ENCODE peak calls at places on chromosomes 13 and 19, in five cellular contexts. One of them, this sample, is unnamed.

GRCh38 chr19:7904074-7905020 is 670 bp downstream of the MAP2K7 start:
- DNase-seq in GM20000: peak
- DNase-seq in left ventricle myocardium inferior: no peak
- DNase-seq in fibroblast of lung: no peak
- DNase-seq in activated CD4-positive, alpha-beta T cell treated with anti-CD3 and anti-CD28 coated beads, Interleukin-2, amount 10 ng/mL, durations not matched to agents 7 days and 5 days: peak
- DNase-seq in this sample: no peak

GRCh38 chr13:83881917-83882625 is at the start of gene SLITRK1:
- DNase-seq in GM20000: peak
- DNase-seq in left ventricle myocardium inferior: no peak
- DNase-seq in fibroblast of lung: peak
- DNase-seq in activated CD4-positive, alpha-beta T cell treated with anti-CD3 and anti-CD28 coated beads, Interleukin-2, amount 10 ng/mL, durations not matched to agents 7 days and 5 days: peak
- DNase-seq in this sample: peak

GRCh38 chr13:42497798-42498197 is 76.2 kb upstream of the TNFSF11 start:
- DNase-seq in GM20000: peak
- DNase-seq in left ventricle myocardium inferior: no peak
- DNase-seq in fibroblast of lung: peak
- DNase-seq in activated CD4-positive, alpha-beta T cell treated with anti-CD3 and anti-CD28 coated beads, Interleukin-2, amount 10 ng/mL, durations not matched to agents 7 days and 5 days: no peak
- DNase-seq in this sample: peak

GRCh38 chr13:104773775-104774174 is 1707.6 kb upstream of the SLC10A2 start:
- DNase-seq in GM20000: peak
- DNase-seq in left ventricle myocardium inferior: no peak
- DNase-seq in fibroblast of lung: peak
- DNase-seq in activated CD4-positive, alpha-beta T cell treated with anti-CD3 and anti-CD28 coated beads, Interleukin-2, amount 10 ng/mL, durations not matched to agents 7 days and 5 days: no peak
- DNase-seq in this sample: peak

GRCh38 chr13:32001392-32001768 is 30.2 kb upstream of the FRY start:
- DNase-seq in GM20000: peak
- DNase-seq in left ventricle myocardium inferior: peak
- DNase-seq in fibroblast of lung: peak
- DNase-seq in activated CD4-positive, alpha-beta T cell treated with anti-CD3 and anti-CD28 coated beads, Interleukin-2, amount 10 ng/mL, durations not matched to agents 7 days and 5 days: peak
- DNase-seq in this sample: peak

GRCh38 chr13:99724633-99725517 is 223.6 kb downstream of the TM9SF2 start:
- DNase-seq in GM20000: no peak
- DNase-seq in left ventricle myocardium inferior: no peak
- DNase-seq in fibroblast of lung: no peak
- DNase-seq in activated CD4-positive, alpha-beta T cell treated with anti-CD3 and anti-CD28 coated beads, Interleukin-2, amount 10 ng/mL, durations not matched to agents 7 days and 5 days: no peak
- DNase-seq in this sample: no peak

GRCh38 chr19:48844472-48844871 is 8.2 kb upstream of the HSD17B14 start:
- DNase-seq in GM20000: no peak
- DNase-seq in left ventricle myocardium inferior: no peak
- DNase-seq in fibroblast of lung: peak
- DNase-seq in activated CD4-positive, alpha-beta T cell treated with anti-CD3 and anti-CD28 coated beads, Interleukin-2, amount 10 ng/mL, durations not matched to agents 7 days and 5 days: no peak
- DNase-seq in this sample: peak

GRCh38 chr13:112756967-112757758 is 67.3 kb downstream of the ATP11A start:
- DNase-seq in GM20000: no peak
- DNase-seq in left ventricle myocardium inferior: no peak
- DNase-seq in fibroblast of lung: no peak
- DNase-seq in activated CD4-positive, alpha-beta T cell treated with anti-CD3 and anti-CD28 coated beads, Interleukin-2, amount 10 ng/mL, durations not matched to agents 7 days and 5 days: no peak
- DNase-seq in this sample: no peak

GRCh38 chr19:53916004-53916403 is 6.9 kb downstream of the CACNG7 start:
- DNase-seq in GM20000: no peak
- DNase-seq in left ventricle myocardium inferior: no peak
- DNase-seq in fibroblast of lung: no peak
- DNase-seq in activated CD4-positive, alpha-beta T cell treated with anti-CD3 and anti-CD28 coated beads, Interleukin-2, amount 10 ng/mL, durations not matched to agents 7 days and 5 days: no peak
- DNase-seq in this sample: no peak

GRCh38 chr13:32426191-32426980 is 1.5 kb downstream of the N4BP2L1 start:
- DNase-seq in GM20000: peak
- DNase-seq in left ventricle myocardium inferior: no peak
- DNase-seq in fibroblast of lung: peak
- DNase-seq in activated CD4-positive, alpha-beta T cell treated with anti-CD3 and anti-CD28 coated beads, Interleukin-2, amount 10 ng/mL, durations not matched to agents 7 days and 5 days: peak
- DNase-seq in this sample: no peak

GRCh38 chr19:50564229-50565105 is 3.8 kb downstream of the LRRC4B start:
- DNase-seq in GM20000: no peak
- DNase-seq in left ventricle myocardium inferior: no peak
- DNase-seq in fibroblast of lung: no peak
- DNase-seq in activated CD4-positive, alpha-beta T cell treated with anti-CD3 and anti-CD28 coated beads, Interleukin-2, amount 10 ng/mL, durations not matched to agents 7 days and 5 days: no peak
- DNase-seq in this sample: no peak

GRCh38 chr19:45187421-45188100 is 9.0 kb downstream of the BLOC1S3 start:
- DNase-seq in GM20000: peak
- DNase-seq in left ventricle myocardium inferior: no peak
- DNase-seq in fibroblast of lung: no peak
- DNase-seq in activated CD4-positive, alpha-beta T cell treated with anti-CD3 and anti-CD28 coated beads, Interleukin-2, amount 10 ng/mL, durations not matched to agents 7 days and 5 days: peak
- DNase-seq in this sample: no peak

GRCh38 chr13:29607465-29607864 is 12.0 kb upstream of the SLC7A1 start:
- DNase-seq in GM20000: no peak
- DNase-seq in left ventricle myocardium inferior: no peak
- DNase-seq in fibroblast of lung: no peak
- DNase-seq in activated CD4-positive, alpha-beta T cell treated with anti-CD3 and anti-CD28 coated beads, Interleukin-2, amount 10 ng/mL, durations not matched to agents 7 days and 5 days: no peak
- DNase-seq in this sample: peak

GRCh38 chr19:43767316-43767715 is 12.6 kb upstream of the SMG9 start:
- DNase-seq in GM20000: no peak
- DNase-seq in left ventricle myocardium inferior: no peak
- DNase-seq in fibroblast of lung: no peak
- DNase-seq in activated CD4-positive, alpha-beta T cell treated with anti-CD3 and anti-CD28 coated beads, Interleukin-2, amount 10 ng/mL, durations not matched to agents 7 days and 5 days: no peak
- DNase-seq in this sample: no peak

GRCh38 chr19:11191273-11191755 is 6.0 kb downstream of the KANK2 start:
- DNase-seq in GM20000: no peak
- DNase-seq in left ventricle myocardium inferior: peak
- DNase-seq in fibroblast of lung: peak
- DNase-seq in activated CD4-positive, alpha-beta T cell treated with anti-CD3 and anti-CD28 coated beads, Interleukin-2, amount 10 ng/mL, durations not matched to agents 7 days and 5 days: no peak
- DNase-seq in this sample: peak

GRCh38 chr13:74675185-74675584 is 541.0 kb upstream of the KLF12 start:
- DNase-seq in GM20000: no peak
- DNase-seq in left ventricle myocardium inferior: no peak
- DNase-seq in fibroblast of lung: peak
- DNase-seq in activated CD4-positive, alpha-beta T cell treated with anti-CD3 and anti-CD28 coated beads, Interleukin-2, amount 10 ng/mL, durations not matched to agents 7 days and 5 days: no peak
- DNase-seq in this sample: peak

GRCh38 chr13:112144616-112145220 is 77.8 kb downstream of the SOX1 start:
- DNase-seq in GM20000: no peak
- DNase-seq in left ventricle myocardium inferior: no peak
- DNase-seq in fibroblast of lung: no peak
- DNase-seq in activated CD4-positive, alpha-beta T cell treated with anti-CD3 and anti-CD28 coated beads, Interleukin-2, amount 10 ng/mL, durations not matched to agents 7 days and 5 days: no peak
- DNase-seq in this sample: no peak

GRCh38 chr13:71758823-71759222 is 108.2 kb downstream of the DACH1 start:
- DNase-seq in GM20000: no peak
- DNase-seq in left ventricle myocardium inferior: no peak
- DNase-seq in fibroblast of lung: no peak
- DNase-seq in activated CD4-positive, alpha-beta T cell treated with anti-CD3 and anti-CD28 coated beads, Interleukin-2, amount 10 ng/mL, durations not matched to agents 7 days and 5 days: no peak
- DNase-seq in this sample: no peak

GRCh38 chr19:38653028-38653571 is 5.7 kb downstream of the ACTN4 start:
- DNase-seq in GM20000: no peak
- DNase-seq in left ventricle myocardium inferior: no peak
- DNase-seq in fibroblast of lung: peak
- DNase-seq in activated CD4-positive, alpha-beta T cell treated with anti-CD3 and anti-CD28 coated beads, Interleukin-2, amount 10 ng/mL, durations not matched to agents 7 days and 5 days: no peak
- DNase-seq in this sample: peak

GRCh38 chr19:38079926-38080380 is 144.1 kb downstream of the DPF1 start:
- DNase-seq in GM20000: peak
- DNase-seq in left ventricle myocardium inferior: no peak
- DNase-seq in fibroblast of lung: peak
- DNase-seq in activated CD4-positive, alpha-beta T cell treated with anti-CD3 and anti-CD28 coated beads, Interleukin-2, amount 10 ng/mL, durations not matched to agents 7 days and 5 days: no peak
- DNase-seq in this sample: peak

GRCh38 chr13:102902789-102903347 is 57.0 kb downstream of the ERCC5 start:
- DNase-seq in GM20000: no peak
- DNase-seq in left ventricle myocardium inferior: peak
- DNase-seq in fibroblast of lung: no peak
- DNase-seq in activated CD4-positive, alpha-beta T cell treated with anti-CD3 and anti-CD28 coated beads, Interleukin-2, amount 10 ng/mL, durations not matched to agents 7 days and 5 days: no peak
- DNase-seq in this sample: no peak

GRCh38 chr19:45955905-45956608 is 17.6 kb downstream of the NOVA2 start:
- DNase-seq in GM20000: no peak
- DNase-seq in left ventricle myocardium inferior: peak
- DNase-seq in fibroblast of lung: no peak
- DNase-seq in activated CD4-positive, alpha-beta T cell treated with anti-CD3 and anti-CD28 coated beads, Interleukin-2, amount 10 ng/mL, durations not matched to agents 7 days and 5 days: no peak
- DNase-seq in this sample: peak

GRCh38 chr19:58582985-58583384 is 9.8 kb upstream of the MZF1 start:
- DNase-seq in GM20000: no peak
- DNase-seq in left ventricle myocardium inferior: no peak
- DNase-seq in fibroblast of lung: no peak
- DNase-seq in activated CD4-positive, alpha-beta T cell treated with anti-CD3 and anti-CD28 coated beads, Interleukin-2, amount 10 ng/mL, durations not matched to agents 7 days and 5 days: no peak
- DNase-seq in this sample: no peak